ENCODE peak calls at places on chromosome 2, in five cellular contexts. One of them, this sample, is unnamed.

GRCh38 chr2:118913131-118913804 is 28.7 kb upstream of the MARCO start:
- DNase-seq in breast epithelium: no peak
- DNase-seq in astrocyte of the spinal cord: no peak
- DNase-seq in adrenal gland: no peak
- DNase-seq in hippocampal formation: no peak
- DNase-seq in this sample: no peak

GRCh38 chr2:202164409-202164808 is 74.0 kb downstream of the SUMO1 start:
- DNase-seq in breast epithelium: no peak
- DNase-seq in astrocyte of the spinal cord: no peak
- DNase-seq in adrenal gland: no peak
- DNase-seq in hippocampal formation: no peak
- DNase-seq in this sample: peak

GRCh38 chr2:182845794-182846417 is 20.5 kb downstream of the FRZB start:
- DNase-seq in breast epithelium: no peak
- DNase-seq in astrocyte of the spinal cord: no peak
- DNase-seq in adrenal gland: no peak
- DNase-seq in hippocampal formation: no peak
- DNase-seq in this sample: no peak

GRCh38 chr2:183014005-183014404 is 24.3 kb downstream of the NCKAP1 start:
- DNase-seq in breast epithelium: no peak
- DNase-seq in astrocyte of the spinal cord: peak
- DNase-seq in adrenal gland: no peak
- DNase-seq in hippocampal formation: no peak
- DNase-seq in this sample: peak

GRCh38 chr2:226217191-226217590 is 582.4 kb downstream of the IRS1 start:
- DNase-seq in breast epithelium: no peak
- DNase-seq in astrocyte of the spinal cord: no peak
- DNase-seq in adrenal gland: no peak
- DNase-seq in hippocampal formation: no peak
- DNase-seq in this sample: no peak

GRCh38 chr2:36607947-36608346 is 10.0 kb upstream of the FEZ2 start:
- DNase-seq in breast epithelium: no peak
- DNase-seq in astrocyte of the spinal cord: no peak
- DNase-seq in adrenal gland: no peak
- DNase-seq in hippocampal formation: no peak
- DNase-seq in this sample: no peak

GRCh38 chr2:239747274-239747673 is 277.9 kb downstream of the NDUFA10 start:
- DNase-seq in breast epithelium: no peak
- DNase-seq in astrocyte of the spinal cord: no peak
- DNase-seq in adrenal gland: no peak
- DNase-seq in hippocampal formation: no peak
- DNase-seq in this sample: no peak

GRCh38 chr2:144516981-144517824 is 2.7 kb downstream of the ZEB2 start:
- DNase-seq in breast epithelium: no peak
- DNase-seq in astrocyte of the spinal cord: peak
- DNase-seq in adrenal gland: peak
- DNase-seq in hippocampal formation: no peak
- DNase-seq in this sample: peak

GRCh38 chr2:157931542-157931941 is 55.4 kb upstream of the ACVR1 start:
- DNase-seq in breast epithelium: no peak
- DNase-seq in astrocyte of the spinal cord: no peak
- DNase-seq in adrenal gland: no peak
- DNase-seq in hippocampal formation: no peak
- DNase-seq in this sample: no peak

GRCh38 chr2:56749152-56749752 is 565.5 kb downstream of the CCDC85A start:
- DNase-seq in breast epithelium: no peak
- DNase-seq in astrocyte of the spinal cord: peak
- DNase-seq in adrenal gland: no peak
- DNase-seq in hippocampal formation: peak
- DNase-seq in this sample: peak

GRCh38 chr2:231715988-231716616 is 7.8 kb downstream of the PTMA start:
- DNase-seq in breast epithelium: no peak
- DNase-seq in astrocyte of the spinal cord: peak
- DNase-seq in adrenal gland: no peak
- DNase-seq in hippocampal formation: no peak
- DNase-seq in this sample: peak

GRCh38 chr2:50564781-50565180 is 467.2 kb downstream of the NRXN1 start:
- DNase-seq in breast epithelium: no peak
- DNase-seq in astrocyte of the spinal cord: no peak
- DNase-seq in adrenal gland: no peak
- DNase-seq in hippocampal formation: no peak
- DNase-seq in this sample: peak

This sample was measured in IMR-90.